ENCODE peak calls at places on chromosomes 4 and X, in six cellular contexts. C is GM06990, W is PC-9, Z is cardiac fibroblast, F is neuronal stem cell, A is heart left ventricle. B is an unnamed sample.

GRCh38 chr4:8370835-8371234 is 69.7 kb downstream of the ACOX3 start:
- DNase-seq in W (no peak), Z (no peak), A (no peak), C (no peak), F (no peak), B (no peak)

GRCh38 chr4:95361696-95361965 is 187.1 kb downstream of the UNC5C start:
- DNase-seq in A (no peak), F (no peak), Z (no peak), C (no peak), W (no peak), B (no peak)

GRCh38 chrX:154715825-154716224 is 35.1 kb downstream of the GAB3 start:
- DNase-seq in W (no peak), Z (no peak), C (no peak), A (no peak), F (no peak), B (no peak)

GRCh38 chr4:39924014-39924413 is 53.7 kb downstream of the PDS5A start:
- DNase-seq in C (no peak), Z (no peak), W (no peak), A (no peak), F (no peak), B (no peak)

GRCh38 chrX:20418809-20419208 is 152.1 kb upstream of the RPS6KA3 start:
- DNase-seq in F (no peak), Z (no peak), A (no peak), C (no peak), W (no peak), B (no peak)

GRCh38 chr4:83725076-83726074 is 189.5 kb downstream of the GPAT3 start:
- DNase-seq in F (no peak), A (no peak), C (no peak), W (no peak), Z (no peak), B (no peak)

GRCh38 chr4:140005699-140006098 is 148.3 kb downstream of the MAML3 start:
- DNase-seq in W (no peak), C (no peak), Z (no peak), A (no peak), F (no peak), B (no peak)

GRCh38 chr4:75644095-75644494 is 13.8 kb upstream of the CDKL2 start:
- DNase-seq in A (no peak), F (no peak), Z (no peak), C (no peak), W (no peak), B (no peak)

GRCh38 chrX:123121241-123121640 is 62.8 kb upstream of the GRIA3 start:
- DNase-seq in F (no peak), Z (peak; percentile 13), C (no peak), A (no peak), W (no peak), B (no peak)

GRCh38 chr4:79064806-79065205 is 125.6 kb upstream of the PAQR3 start:
- DNase-seq in W (no peak), C (peak; percentile 10), F (no peak), A (no peak), Z (no peak), B (no peak)

GRCh38 chr4:148447672-148448071 is 5.5 kb upstream of the NR3C2 start:
- DNase-seq in W (no peak), Z (peak; percentile 55), F (no peak), A (no peak), C (no peak), B (peak; percentile 21)

GRCh38 chr4:8759987-8760386 is 111.7 kb downstream of the HMX1 start:
- DNase-seq in Z (no peak), A (peak; percentile 16), W (no peak), F (no peak), C (no peak), B (no peak)

GRCh38 chr4:166277406-166277805 is 404.4 kb downstream of the TLL1 start:
- DNase-seq in C (no peak), W (no peak), F (no peak), Z (peak; percentile 50), A (no peak), B (peak; percentile 49)

GRCh38 chr4:6192245-6192644 is 8.1 kb downstream of the JAKMIP1 start:
- DNase-seq in F (no peak), Z (no peak), C (no peak), A (no peak), W (peak; percentile 63), B (no peak)

GRCh38 chrX:41917517-41917916 is 5.8 kb downstream of the CASK start:
- DNase-seq in Z (no peak), W (no peak), F (no peak), A (no peak), C (no peak), B (no peak)

GRCh38 chrX:103220511-103221406 is 5.9 kb downstream of the BEX4 start:
- DNase-seq in Z (no peak), A (no peak), F (no peak), C (no peak), W (no peak), B (no peak)

GRCh38 chr4:33911951-33912350 is 2332.4 kb downstream of the ARAP2 start:
- DNase-seq in C (no peak), Z (peak; percentile 48), F (no peak), A (no peak), W (no peak), B (peak; percentile 40)

GRCh38 chrX:29237972-29238371 is 650.7 kb downstream of the IL1RAPL1 start:
- DNase-seq in Z (no peak), F (no peak), W (no peak), A (no peak), C (no peak), B (no peak)

GRCh38 chr4:77921701-77922100 is 59.1 kb downstream of the MRPL1 start:
- DNase-seq in A (no peak), W (peak; percentile 90), Z (peak; percentile 96), C (no peak), F (no peak), B (peak; percentile 98)

GRCh38 chr4:147732516-147733193 is 767 bp downstream of the ARHGAP10 start:
- DNase-seq in W (peak; percentile 44), C (no peak), Z (peak; percentile 42), A (peak; percentile 73), F (peak; percentile 35), B (no peak)

GRCh38 chr4:1604181-1604705 is 79.9 kb downstream of the FAM53A start:
- DNase-seq in C (no peak), A (peak; percentile 55), F (no peak), W (no peak), Z (no peak), B (no peak)

GRCh38 chr4:8331567-8331955 is 62.0 kb downstream of the HTRA3 start:
- DNase-seq in C (no peak), W (no peak), F (no peak), Z (peak; percentile 24), A (no peak), B (no peak)

GRCh38 chr4:1183985-1184773 is 11.8 kb upstream of the SPON2 start:
- DNase-seq in A (no peak), W (no peak), C (no peak), Z (no peak), F (no peak), B (peak; percentile 31)

GRCh38 chrX:39396358-39396995 is 595.2 kb downstream of the MID1IP1 start:
- DNase-seq in Z (no peak), A (no peak), W (no peak), C (no peak), F (no peak), B (no peak)

GRCh38 chr4:169984745-169985144 is 41.5 kb downstream of the MFAP3L start:
- DNase-seq in W (no peak), Z (no peak), A (no peak), F (no peak), C (no peak), B (no peak)

GRCh38 chr4:40196724-40197281 is at the start of gene RHOH:
- DNase-seq in W (no peak), F (no peak), A (no peak), Z (no peak), C (peak; percentile 57), B (no peak)

GRCh38 chr4:139841464-139842195 is 176.0 kb downstream of the MGST2 start:
- DNase-seq in C (no peak), Z (no peak), F (no peak), W (no peak), A (no peak), B (no peak)

GRCh38 chrX:88136328-88136727 is 610.7 kb upstream of the CPXCR1 start:
- DNase-seq in F (no peak), Z (no peak), A (no peak), W (no peak), C (no peak), B (no peak)

GRCh38 chr4:152996101-152996500 is 60.0 kb downstream of the FHDC1 start:
- DNase-seq in C (no peak), Z (no peak), A (no peak), F (no peak), W (peak; percentile 85), B (no peak)

GRCh38 chr4:19684079-19684478 is 567.6 kb upstream of the SLIT2 start:
- DNase-seq in F (no peak), W (no peak), A (no peak), Z (no peak), C (no peak), B (no peak)

GRCh38 chr4:151198748-151199147 is 78.2 kb upstream of the PRSS48 start:
- DNase-seq in C (no peak), F (no peak), A (no peak), Z (no peak), W (no peak), B (peak; percentile 57)

GRCh38 chrX:106927700-106928099 is 7.5 kb downstream of the CLDN2 start:
- DNase-seq in C (no peak), A (no peak), F (no peak), W (no peak), Z (no peak), B (peak; percentile 11)
- H3K4me3 ChIP-seq in C (no peak overlapping the region), A (no peak overlapping the region), F (no peak overlapping the region), W (no peak overlapping the region), Z (no peak overlapping the region), B (no peak overlapping the region)

GRCh38 chr4:47876784-47877183 is 37.6 kb downstream of the NFXL1 start:
- DNase-seq in C (no peak), A (no peak), F (no peak), W (no peak), Z (no peak), B (no peak)
- H3K4me3 ChIP-seq in C (no peak overlapping the region), A (no peak overlapping the region), F (no peak overlapping the region), W (no peak overlapping the region), Z (no peak overlapping the region), B (no peak overlapping the region)

GRCh38 chr4:154743683-154744340 is at the start of gene LRAT:
- DNase-seq in Z (no peak), A (no peak), F (no peak), C (no peak), W (peak; percentile 49), B (no peak)
- H3K4me3 ChIP-seq in Z (peak within 1 kb of the TSS; percentile 38), A (peak within 1 kb of the TSS; percentile 42), F (peak within 1 kb of the TSS; percentile 32), C (peak within 1 kb of the TSS; percentile 41), W (peak within 1 kb of the TSS; percentile 64), B (peak within 1 kb of the TSS; percentile 42)

DNA sequence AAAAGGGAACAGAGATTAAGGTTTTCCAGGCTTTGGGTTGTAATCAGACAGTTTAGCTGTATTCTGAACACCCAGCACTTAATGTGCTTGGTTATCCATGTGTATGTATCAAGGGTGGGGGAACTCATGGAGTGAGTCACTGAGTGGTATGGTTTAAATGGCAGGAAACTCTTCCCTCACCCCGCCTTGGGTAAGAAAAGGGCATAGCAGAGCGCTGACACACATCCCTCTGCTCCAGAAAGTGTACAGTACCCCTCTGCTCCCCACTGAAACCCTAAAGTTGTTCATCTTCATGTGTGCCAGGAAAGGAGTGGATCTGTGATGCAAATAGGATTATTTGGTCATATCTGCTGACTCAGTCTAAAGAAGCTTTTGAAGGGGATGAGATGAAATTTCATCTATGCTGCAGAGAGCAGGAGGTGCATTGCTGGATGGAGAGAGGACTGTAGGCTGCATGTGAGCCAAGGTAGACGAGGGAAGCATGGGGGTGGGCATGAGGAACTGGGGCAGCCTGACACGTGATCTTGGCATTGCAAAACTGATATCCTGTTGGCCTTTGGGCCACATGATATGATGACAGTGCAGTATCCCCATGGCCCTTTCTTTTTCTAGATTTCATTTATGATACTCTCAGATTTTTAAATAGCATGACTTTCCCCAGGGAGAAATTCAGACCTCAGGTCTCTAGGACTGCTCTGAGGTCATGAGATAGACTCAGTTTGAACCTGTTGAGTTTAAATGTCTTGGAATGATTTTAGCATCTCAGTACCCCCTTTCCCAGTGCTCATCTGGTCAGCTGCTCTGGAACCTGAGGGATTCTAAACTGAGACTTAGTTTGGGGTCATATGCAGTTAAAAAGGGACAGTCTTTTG is 84.8 kb downstream of the TMEM164 start:
- DNase-seq in A (no peak), F (no peak), W (peak; percentile 98), Z (peak; percentile 97), C (no peak), B (peak; percentile 92)
- H3K4me3 ChIP-seq in A (no peak overlapping the region), F (no peak overlapping the region), W (peak overlapping the region; percentile 55), Z (peak overlapping the region; percentile 54), C (no peak overlapping the region), B (peak overlapping the region; percentile 47)

B was measured in fibroblast of pulmonary artery.